ENCODE peak calls at places on chromosomes 5 and 9, in six cellular contexts. R is effector memory CD4-positive, alpha-beta T cell; F is AG04450; S is Peyer's patch; H is tibial artery; A is left ventricle myocardium inferior. T is an unnamed sample.

GRCh38 chr9:76987594-76988200 is 31.8 kb upstream of the FOXB2 start:
- DNase-seq in R (no peak), F (no peak), S (no peak), H (no peak), A (no peak), T (no peak)

GRCh38 chr9:89195149-89195797 is 16.7 kb upstream of the SHC3 start:
- DNase-seq in R (no peak), F (no peak), S (no peak), H (no peak), A (no peak), T (no peak)

GRCh38 chr5:72720205-72720604 is 96.3 kb upstream of the TNPO1 start:
- DNase-seq in R (no peak), F (no peak), S (no peak), H (no peak), A (no peak), T (no peak)

GRCh38 chr9:115649991-115650472 is 503.6 kb upstream of the PAPPA start:
- DNase-seq in R (no peak), F (peak; percentile 87), S (no peak), H (peak; percentile 89), A (peak; percentile 58), T (no peak)

GRCh38 chr5:122165574-122166021 is 36.3 kb downstream of the ZNF474 start:
- DNase-seq in R (no peak), F (no peak), S (no peak), H (no peak), A (no peak), T (no peak)

GRCh38 chr9:96858018-96858573 is 3.8 kb upstream of the ZNF782 start:
- DNase-seq in R (no peak), F (no peak), S (no peak), H (no peak), A (no peak), T (no peak)

GRCh38 chr5:146906803-146907202 is 28.2 kb upstream of the PPP2R2B start:
- DNase-seq in R (no peak), F (no peak), S (no peak), H (no peak), A (no peak), T (no peak)

GRCh38 chr5:134114886-134115805 is 665 bp downstream of the TCF7 start:
- DNase-seq in R (peak; percentile 68), F (no peak), S (no peak), H (no peak), A (no peak), T (no peak)

GRCh38 chr9:8842402-8843193 is 1043.0 kb upstream of the DMAC1 start:
- DNase-seq in R (no peak), F (no peak), S (no peak), H (no peak), A (no peak), T (no peak)

GRCh38 chr5:40503438-40503837 is 176.3 kb upstream of the PTGER4 start:
- DNase-seq in R (no peak), F (no peak), S (no peak), H (no peak), A (no peak), T (no peak)

GRCh38 chr5:82512025-82512424 is 233.9 kb upstream of the RPS23 start:
- DNase-seq in R (no peak), F (no peak), S (no peak), H (no peak), A (no peak), T (no peak)

GRCh38 chr9:93308676-93309075 is 124.7 kb downstream of the WNK2 start:
- DNase-seq in R (no peak), F (no peak), S (no peak), H (no peak), A (no peak), T (no peak)

GRCh38 chr9:94639045-94639995 is at the start of gene FBP1:
- DNase-seq in R (peak; percentile 8), F (no peak), S (peak; percentile 88), H (peak; percentile 51), A (peak; percentile 41), T (no peak)

GRCh38 chr5:97406950-97407676 is 224.1 kb upstream of the RIOK2 start:
- DNase-seq in R (no peak), F (no peak), S (peak; percentile 29), H (no peak), A (no peak), T (no peak)

GRCh38 chr9:117403403-117403811 is 11.4 kb downstream of the ASTN2 start:
- DNase-seq in R (no peak), F (no peak), S (no peak), H (no peak), A (no peak), T (no peak)

GRCh38 chr9:98365227-98365669 is 109.8 kb upstream of the TBC1D2 start:
- DNase-seq in R (no peak), F (no peak), S (no peak), H (no peak), A (no peak), T (peak; percentile 36)

GRCh38 chr9:7869340-7869739 is 69.8 kb upstream of the DMAC1 start:
- DNase-seq in R (no peak), F (no peak), S (no peak), H (no peak), A (no peak), T (no peak)

DNA sequence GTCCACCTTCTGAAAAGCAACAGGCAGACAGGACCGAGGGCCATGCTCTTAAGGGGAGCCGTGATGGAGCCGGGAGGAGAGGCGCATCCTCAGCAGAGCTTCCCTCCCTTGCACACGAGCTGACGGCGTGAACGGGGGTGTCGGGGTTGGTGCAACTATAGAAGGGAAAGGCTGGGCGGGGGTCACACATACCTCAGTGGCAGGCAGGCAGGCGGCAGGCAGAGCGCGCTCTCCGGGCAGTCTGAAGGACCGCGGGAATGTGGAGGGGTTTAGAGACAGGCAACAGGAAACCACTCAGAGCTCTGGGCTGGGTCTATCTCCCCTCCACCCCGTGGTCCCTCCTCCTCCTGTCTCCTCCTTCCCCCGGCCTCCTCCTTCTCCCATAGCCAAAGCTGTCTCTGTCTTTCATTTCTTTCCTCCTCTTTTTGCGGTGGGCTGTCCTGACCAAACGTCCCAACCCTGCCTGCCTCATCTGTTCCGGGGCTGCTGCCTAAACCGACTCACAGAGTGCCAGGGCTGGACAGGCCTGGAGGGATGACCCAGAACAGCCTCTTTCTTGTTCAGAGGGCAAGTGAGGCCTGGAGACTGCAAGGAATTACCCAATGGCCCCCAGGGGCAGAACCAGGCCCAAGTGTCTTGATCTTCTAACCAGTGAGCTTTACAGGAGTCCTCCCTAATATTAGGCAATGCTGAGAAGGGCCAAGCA is at the start of gene SPARC:
- DNase-seq in R (no peak), F (peak; percentile 90), S (peak; percentile 60), H (peak; percentile 94), A (peak; percentile 74), T (no peak)
- H3K27ac ChIP-seq in R (no peak within 1 kb of the TSS), F (peak within 1 kb of the TSS; percentile 94), S (peak within 1 kb of the TSS; percentile 89), H (peak within 1 kb of the TSS; percentile 91), A (peak within 1 kb of the TSS; percentile 93), T (peak within 1 kb of the TSS; percentile 39)

DNA sequence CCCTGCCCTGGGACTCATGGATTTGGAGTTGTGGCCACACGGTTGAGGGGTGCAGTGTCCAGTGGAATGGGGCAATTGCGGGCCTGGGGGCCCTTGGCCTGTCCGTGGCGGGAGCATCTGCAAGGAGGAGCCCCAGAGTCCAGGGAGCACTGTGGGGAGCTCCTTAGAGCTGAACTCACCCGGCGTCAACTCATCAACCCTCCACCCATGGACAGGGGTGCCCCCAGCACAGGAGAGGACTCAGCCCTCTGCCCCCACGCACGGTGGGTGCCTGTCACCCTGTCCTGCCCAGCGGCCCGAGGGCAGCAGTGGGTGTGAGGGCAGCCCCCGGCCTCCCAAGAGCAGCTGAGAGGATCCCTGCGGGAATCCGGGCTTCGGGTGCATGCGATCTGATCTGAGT is 550 bp upstream of the SLC6A18 start:
- DNase-seq in R (no peak), F (no peak), S (no peak), H (no peak), A (no peak), T (no peak)
- H3K27ac ChIP-seq in R (no peak overlapping the region), F (no peak overlapping the region), S (no peak overlapping the region), H (no peak overlapping the region), A (no peak overlapping the region), T (no peak overlapping the region)

GRCh38 chr9:99488109-99489042 is 266.3 kb downstream of the SEC61B start:
- DNase-seq in R (no peak), F (no peak), S (no peak), H (no peak), A (no peak), T (no peak)

GRCh38 chr9:99489043-99489378 is 266.9 kb downstream of the SEC61B start:
- DNase-seq in R (no peak), F (peak; percentile 16), S (no peak), H (no peak), A (no peak), T (no peak)

GRCh38 chr9:99486684-99487083 is 264.6 kb downstream of the SEC61B start:
- DNase-seq in R (no peak), F (no peak), S (no peak), H (no peak), A (no peak), T (no peak)

GRCh38 chr9:99490736-99491135 is 268.7 kb downstream of the SEC61B start:
- DNase-seq in R (no peak), F (no peak), S (no peak), H (no peak), A (no peak), T (no peak)

DNA sequence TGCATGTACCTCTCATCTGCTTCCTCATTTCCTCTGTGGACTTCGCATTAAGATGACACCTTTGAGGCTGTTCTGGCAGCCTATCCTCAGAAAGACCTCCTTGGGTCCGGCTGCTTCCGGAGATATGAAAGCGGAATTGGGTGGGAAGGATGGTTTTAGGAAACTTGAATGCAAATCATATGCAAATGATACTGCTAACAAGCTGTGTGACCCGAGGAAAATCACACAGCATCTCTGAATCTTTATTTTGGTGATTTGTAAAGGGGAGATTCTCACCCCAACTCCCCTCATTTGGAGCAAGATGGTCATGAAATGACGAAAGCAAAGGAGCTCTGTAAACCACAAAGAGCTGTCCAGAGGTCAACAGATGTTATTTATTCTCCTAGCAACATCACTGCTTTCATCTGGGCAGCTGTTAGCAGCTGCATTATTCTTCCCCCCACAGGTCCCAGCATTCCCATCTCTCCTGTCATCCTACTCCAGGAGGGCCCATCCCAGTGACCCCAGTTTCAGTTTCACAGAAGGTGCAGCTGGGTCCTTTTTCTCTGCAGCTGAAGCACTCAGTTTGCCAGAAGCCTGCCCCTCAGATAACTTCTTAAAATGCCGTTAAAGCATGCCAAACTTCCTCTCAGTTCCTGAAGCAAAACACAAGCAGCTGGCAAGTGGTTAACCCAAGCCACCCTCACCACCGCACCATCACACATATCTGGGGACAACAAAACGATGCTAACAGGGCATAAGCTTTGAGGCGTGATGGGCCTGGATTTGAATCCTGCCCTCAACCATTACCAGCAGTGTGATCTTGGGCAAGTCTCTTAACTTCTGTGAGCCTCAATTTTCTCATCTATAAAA is 269.6 kb downstream of the SEC61B start:
- DNase-seq in R (no peak), F (peak; percentile 18), S (no peak), H (no peak), A (no peak), T (no peak)
- H3K27ac ChIP-seq in R (no peak overlapping the region), F (no peak overlapping the region), S (peak overlapping the region; percentile 2), H (no peak overlapping the region), A (no peak overlapping the region), T (no peak overlapping the region)

DNA sequence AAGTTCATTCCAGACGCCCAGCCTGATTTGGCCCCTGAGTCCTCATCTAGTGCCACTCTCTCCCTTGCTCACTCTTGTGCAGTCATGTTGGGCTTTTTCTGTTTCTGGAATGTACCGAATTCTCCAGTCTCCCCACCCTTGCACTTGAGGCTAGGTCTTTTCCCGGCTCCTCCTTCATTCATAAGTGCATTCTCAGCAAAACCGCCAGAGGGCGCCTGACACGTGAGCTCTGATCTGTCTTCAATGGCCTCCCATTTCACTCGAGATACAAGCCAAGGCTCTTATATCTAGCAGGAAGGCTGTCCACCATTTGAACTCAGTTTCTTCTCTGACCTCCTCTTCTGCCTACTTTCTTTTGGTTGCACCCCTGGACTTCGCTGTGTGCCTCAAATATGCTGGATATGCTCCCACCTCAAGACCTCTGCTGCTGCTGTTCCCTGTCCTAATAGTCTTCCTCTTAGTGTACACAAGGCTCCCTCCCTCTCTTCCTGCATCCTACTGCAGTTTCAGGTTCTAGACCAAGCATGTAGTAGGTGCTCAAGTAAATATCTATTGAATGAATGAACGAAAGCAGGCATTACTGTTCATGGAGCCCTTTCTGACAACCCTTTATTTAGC is 568.1 kb upstream of the WWC1 start:
- DNase-seq in R (peak; percentile 8), F (peak; percentile 46), S (peak; percentile 66), H (peak; percentile 71), A (peak; percentile 58), T (peak; percentile 12)
- H3K27ac ChIP-seq in R (no peak overlapping the region), F (no peak overlapping the region), S (no peak overlapping the region), H (no peak overlapping the region), A (no peak overlapping the region), T (no peak overlapping the region)